ENCODE peak calls at places on chromosomes 13 and 19, in six cellular contexts. Y is H1; S is T-helper 1 cell; F is stimulated activated CD8-positive, alpha-beta memory T cell treated with anti-CD3 and anti-CD28 coated beads, Interleukin-7, amount 100 ng/mL, for 48 hours; L is HS-27A; E is SJSA1. Q is an unnamed sample.

GRCh38 chr19:13098291-13099072 is 4.2 kb downstream of the LYL1 start:
- DNase-seq in F (no peak), Y (peak), L (no peak), S (peak), E (no peak), Q (peak)

GRCh38 chr13:108549989-108550388 is 79.4 kb upstream of the MYO16 start:
- DNase-seq in L (no peak), Y (no peak), E (no peak), S (no peak), F (no peak), Q (no peak)

GRCh38 chr19:50325310-50326100 is 3.7 kb downstream of the KCNC3 start:
- DNase-seq in Y (peak), L (no peak), S (peak), F (peak), E (no peak), Q (peak)

GRCh38 chr13:42041684-42042035 is 6.8 kb upstream of the DGKH start:
- DNase-seq in L (peak), F (no peak), Y (peak), E (peak), S (no peak), Q (no peak)

GRCh38 chr13:33217256-33217655 is 68.3 kb downstream of the STARD13 start:
- DNase-seq in F (no peak), Y (no peak), S (no peak), E (no peak), L (no peak), Q (no peak)

GRCh38 chr13:46211116-46211515 is 612 bp upstream of the LRRC63 start:
- DNase-seq in L (no peak), E (no peak), S (peak), Y (no peak), F (no peak), Q (peak)

GRCh38 chr19:2578911-2579677 is 103.2 kb downstream of the GADD45B start:
- DNase-seq in E (peak), L (peak), Y (peak), S (peak), F (no peak), Q (peak)

GRCh38 chr19:42254083-42254849 is 662 bp downstream of the ERF start:
- DNase-seq in Y (peak), E (peak), S (peak), F (peak), L (no peak), Q (peak)

GRCh38 chr19:13689050-13689449 is 75.3 kb upstream of the MRI1 start:
- DNase-seq in L (no peak), F (no peak), E (no peak), Y (peak), S (no peak), Q (no peak)

Q was measured in central memory CD4-positive, alpha-beta T cell.